ENCODE peak calls at places on chromosome X, in seven cellular contexts. K is A549, N is stomach, G is ovary, S is sigmoid colon, O is esophagus muscularis mucosa, L is suprapubic skin. F is an unnamed sample.

GRCh38 chrX:31070057-31070468 is 1.8 kb downstream of the FTHL17 start:
- DNase-seq in L (no peak), G (no peak), S (no peak), N (no peak), O (no peak), K (no peak), F (no peak)

GRCh38 chrX:152895724-152896420 is 2.0 kb upstream of the ZNF185 start:
- DNase-seq in S (no peak), K (no peak), N (peak; percentile 75), G (no peak), O (no peak), L (no peak), F (peak; percentile 75)

GRCh38 chrX:28920554-28920953 is 333.3 kb downstream of the IL1RAPL1 start:
- DNase-seq in K (no peak), S (no peak), G (no peak), O (no peak), N (no peak), L (no peak), F (no peak)

GRCh38 chrX:145484740-145485139 is 237.4 kb downstream of the SPANXN1 start:
- DNase-seq in G (no peak), L (no peak), N (no peak), K (no peak), S (no peak), O (no peak), F (no peak)

GRCh38 chrX:132576945-132577344 is 88.1 kb upstream of the MBNL3 start:
- DNase-seq in G (no peak), S (no peak), N (no peak), K (no peak), L (no peak), O (no peak), F (no peak)

GRCh38 chrX:121836000-121836399 is 788.6 kb downstream of the GLUD2 start:
- DNase-seq in N (no peak), L (no peak), K (no peak), S (no peak), G (no peak), O (no peak), F (no peak)

GRCh38 chrX:150984164-150984824 is 1.2 kb downstream of the HMGB3 start:
- DNase-seq in S (no peak), N (no peak), L (no peak), O (no peak), K (no peak), G (peak; percentile 15), F (no peak)

GRCh38 chrX:125101971-125102750 is 217.5 kb upstream of the TEX13C start:
- DNase-seq in O (no peak), K (no peak), L (no peak), N (no peak), S (no peak), G (no peak), F (no peak)

GRCh38 chrX:88977835-88978234 is 230.8 kb downstream of the CPXCR1 start:
- DNase-seq in N (no peak), K (no peak), G (no peak), O (no peak), L (no peak), S (no peak), F (no peak)

GRCh38 chrX:112672788-112673560 is 6.8 kb downstream of the LHFPL1 start:
- DNase-seq in S (no peak), G (no peak), L (no peak), K (no peak), O (no peak), N (no peak), F (no peak)

GRCh38 chrX:40359593-40359992 is 221.2 kb upstream of the ATP6AP2 start:
- DNase-seq in G (no peak), L (no peak), N (no peak), K (no peak), S (no peak), O (no peak), F (no peak)

GRCh38 chrX:138928737-138929459 is 217.4 kb upstream of the FGF13 start:
- DNase-seq in G (no peak), S (no peak), L (no peak), N (no peak), K (no peak), O (no peak), F (no peak)

GRCh38 chrX:456146-456545 is 69.4 kb upstream of the PPP2R3B start:
- DNase-seq in K (no peak), N (no peak), O (no peak), L (no peak), S (no peak), G (no peak), F (no peak)

GRCh38 chrX:456925-457768 is 70.4 kb upstream of the PPP2R3B start:
- DNase-seq in K (no peak), O (no peak), L (no peak), N (no peak), G (no peak), S (no peak), F (no peak)

GRCh38 chrX:455199-455598 is 68.5 kb upstream of the PPP2R3B start:
- DNase-seq in O (no peak), G (no peak), K (no peak), L (no peak), S (peak; percentile 18), N (no peak), F (no peak)

GRCh38 chrX:458631-459061 is 71.9 kb upstream of the PPP2R3B start:
- DNase-seq in L (no peak), O (no peak), N (no peak), S (peak; percentile 25), G (no peak), K (no peak), F (no peak)

DNA sequence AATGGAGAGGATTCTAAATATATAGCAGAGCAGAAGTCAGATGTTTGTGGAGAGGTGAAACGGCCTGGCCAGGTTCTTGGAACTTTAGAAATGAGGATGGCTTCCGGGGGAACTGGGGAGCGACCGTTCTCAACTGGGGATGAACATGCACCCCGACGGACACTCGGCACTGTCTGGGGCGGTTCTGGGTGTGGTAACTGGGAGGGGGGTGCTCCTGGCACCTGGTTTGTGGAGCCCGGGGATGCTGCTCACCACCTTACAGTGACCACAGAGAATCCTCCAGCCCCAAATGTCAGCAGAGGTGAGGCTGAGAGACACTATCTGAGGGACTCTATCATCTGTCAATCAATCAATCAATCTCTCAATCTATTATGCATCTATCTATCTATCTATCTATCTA is 69.0 kb upstream of the PPP2R3B start:
- DNase-seq in S (peak; percentile 30), K (no peak), G (no peak), L (no peak), N (no peak), O (no peak), F (no peak)
- TF ChIP-seq POLR2A in S (no peak), K (no peak), G (no peak), L (no peak), N (no peak), O (no peak), F (no peak)

DNA sequence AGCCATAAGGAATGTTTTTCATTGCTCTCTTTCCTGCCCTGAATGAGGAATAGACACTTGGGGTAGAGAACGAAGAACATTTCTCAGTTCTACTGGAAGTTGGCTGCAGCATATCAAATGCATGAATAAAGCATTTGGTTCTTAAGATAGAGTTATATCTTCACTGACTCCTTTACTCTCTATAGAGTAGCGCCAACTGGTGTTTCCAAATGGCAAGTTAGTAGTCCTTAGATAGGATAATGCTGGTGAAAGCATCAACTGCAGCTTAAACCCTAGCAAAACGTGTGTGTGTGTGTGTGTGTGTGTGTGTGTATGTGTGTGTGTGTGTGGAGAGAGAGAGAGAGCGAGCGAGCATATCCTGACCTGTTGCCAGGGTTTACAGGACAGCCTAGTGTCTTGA is 62.2 kb upstream of the FRMPD4 start:
- DNase-seq in G (no peak), S (no peak), N (no peak), L (no peak), K (peak; percentile 35), O (no peak), F (no peak)
- TF ChIP-seq CTCF in G (no peak), S (no peak), N (no peak), L (no peak), K (no peak), O (no peak), F (no peak)

DNA sequence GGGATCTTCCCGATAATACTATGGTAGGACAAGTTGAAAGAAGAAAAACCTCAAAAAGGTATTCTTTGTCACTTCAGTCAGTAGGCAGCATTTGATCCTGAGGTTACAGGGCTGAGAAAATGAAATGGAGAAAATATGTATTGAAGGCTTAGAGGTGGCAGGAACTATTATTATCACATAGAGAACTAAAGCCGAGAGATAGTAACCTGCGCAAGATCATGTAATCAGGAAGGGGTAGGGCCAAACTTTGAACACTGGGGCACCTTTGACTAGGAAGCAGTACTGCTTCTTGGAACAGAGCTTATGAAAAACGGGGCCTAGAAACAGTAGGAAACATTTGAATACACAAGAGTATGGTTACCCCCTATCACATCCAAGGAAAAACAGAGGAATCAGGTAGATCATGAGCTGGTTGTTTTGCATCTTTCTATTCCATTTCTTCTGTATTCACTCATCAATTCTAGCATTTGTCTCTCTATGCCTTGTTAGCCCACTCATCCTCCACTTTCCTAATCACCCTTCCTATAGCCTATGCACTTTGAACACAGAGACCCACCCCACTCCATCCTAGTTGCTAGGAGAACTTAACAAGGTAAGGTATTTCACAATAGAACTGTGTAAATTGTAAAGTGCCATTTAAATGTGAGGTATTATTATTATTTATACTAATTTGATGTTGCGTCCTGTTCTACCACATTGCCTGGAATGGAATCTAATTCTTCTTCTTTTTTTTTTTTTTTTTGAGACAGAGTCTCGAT is 34.6 kb upstream of the SLC9A7 start:
- DNase-seq in K (no peak), L (no peak), G (no peak), N (no peak), O (no peak), S (no peak), F (no peak)
- TF ChIP-seq EP300 in K (no peak), L (no peak), G (no peak), N (no peak), O (no peak), S (no peak), F (no peak)

GRCh38 chrX:49174723-49175122 is 3.0 kb downstream of the PLP2 start:
- DNase-seq in K (peak; percentile 38), N (no peak), S (no peak), O (no peak), L (no peak), G (no peak), F (no peak)

GRCh38 chrX:49172280-49172780 is 632 bp downstream of the PLP2 start:
- DNase-seq in N (peak; percentile 74), S (peak; percentile 90), K (peak; percentile 72), O (no peak), L (peak; percentile 83), G (peak; percentile 72), F (peak; percentile 85)

GRCh38 chrX:49175435-49175834 is 3.7 kb downstream of the PLP2 start:
- DNase-seq in K (no peak), G (no peak), L (no peak), S (no peak), N (no peak), O (no peak), F (no peak)

GRCh38 chrX:49175875-49176274 is 4.2 kb downstream of the PLP2 start:
- DNase-seq in L (no peak), S (no peak), O (no peak), N (no peak), G (no peak), K (no peak), F (no peak)

DNA sequence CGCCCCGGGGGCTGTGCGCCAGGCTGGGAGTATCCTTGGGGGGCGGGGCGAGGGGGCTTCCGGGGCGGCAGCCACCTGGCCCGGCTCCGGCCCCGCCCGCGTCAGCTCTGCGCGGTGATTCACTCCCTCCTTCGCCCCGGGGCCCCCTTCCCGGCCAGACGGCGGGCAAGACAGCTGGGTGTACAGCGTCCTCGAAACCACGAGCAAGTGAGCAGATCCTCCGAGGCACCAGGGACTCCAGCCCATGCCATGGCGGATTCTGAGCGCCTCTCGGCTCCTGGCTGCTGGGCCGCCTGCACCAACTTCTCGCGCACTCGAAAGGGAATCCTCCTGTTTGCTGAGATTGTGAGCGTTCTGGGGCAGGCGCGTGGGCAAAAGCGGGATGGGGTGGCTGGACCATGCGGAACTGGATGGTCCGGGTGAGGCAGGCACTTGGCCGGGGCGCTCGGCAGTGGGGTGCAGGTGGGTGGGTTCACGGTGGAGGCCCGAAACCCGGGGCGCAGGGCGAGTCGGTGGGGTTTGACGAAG is at the start of gene PLP2:
- DNase-seq in G (peak; percentile 69), O (no peak), S (peak; percentile 85), L (no peak), N (peak; percentile 58), K (peak; percentile 66), F (peak; percentile 79)
- TF ChIP-seq POLR2A in G (no peak), O (peak; percentile 57), S (peak; percentile 45), L (no peak), N (no peak), K (peak; percentile 68), F (peak; percentile 72)